ENCODE peak calls at places on chromosomes 16 and 17, in nine cellular contexts. A is stimulated activated CD4-positive, alpha-beta T cell treated with anti-CD3 and anti-CD28 coated beads, Interleukin-1b, Interleukin-23, amount 100 ng/mL, for 24 hours; W is C1 segment of cervical spinal cord; D is EH; P is activated CD4-positive, alpha-beta T cell treated with anti-CD3 and anti-CD28 coated beads, Interleukin-2, amount 50 U/mL, for 48 hours; U is astrocyte of the hippocampus; H is OCI-LY7; B is head of caudate nucleus; M is progenitor cell of endocrine pancreas. Y is an unnamed sample.
A peak's percentile ranks its signal among the peaks of the same experiment; 100 is the strongest.

GRCh38 chr17:50234581-50234980 is 33.1 kb upstream of the COL1A1 start:
- DNase-seq in A (no peak), W (no peak), D (no peak), P (no peak), U (no peak), H (no peak), B (no peak), M (no peak), Y (no peak)

GRCh38 chr17:19311016-19311415 is 51.5 kb downstream of the B9D1 start:
- DNase-seq in A (no peak), W (peak; percentile 9), D (no peak), P (no peak), U (no peak), H (no peak), B (no peak), M (no peak), Y (no peak)

GRCh38 chr16:86303787-86304685 is 206.3 kb upstream of the FOXF1 start:
- DNase-seq in A (no peak), W (no peak), D (no peak), P (no peak), U (no peak), H (no peak), B (no peak), M (no peak), Y (no peak)

GRCh38 chr16:50857881-50858280 is 116.0 kb downstream of the CYLD start:
- DNase-seq in A (no peak), W (no peak), D (no peak), P (no peak), U (no peak), H (no peak), B (no peak), M (no peak), Y (no peak)

GRCh38 chr16:67483731-67484525 is 581 bp upstream of the AGRP start:
- DNase-seq in A (no peak), W (no peak), D (no peak), P (no peak), U (no peak), H (no peak), B (no peak), M (no peak), Y (no peak)

GRCh38 chr16:11627822-11628457 is 40.3 kb upstream of the SNN start:
- DNase-seq in A (no peak), W (no peak), D (peak; percentile 75), P (peak; percentile 33), U (peak; percentile 75), H (no peak), B (no peak), M (no peak), Y (no peak)

GRCh38 chr17:62611308-62611707 is 16.2 kb upstream of the MRC2 start:
- DNase-seq in A (no peak), W (no peak), D (no peak), P (no peak), U (no peak), H (no peak), B (no peak), M (no peak), Y (no peak)

GRCh38 chr17:74812109-74812864 is 36.1 kb upstream of the NAT9 start:
- DNase-seq in A (no peak), W (no peak), D (no peak), P (no peak), U (no peak), H (no peak), B (no peak), M (no peak), Y (no peak)

GRCh38 chr17:59234631-59235030 is 14.3 kb downstream of the GDPD1 start:
- DNase-seq in A (no peak), W (no peak), D (no peak), P (no peak), U (no peak), H (no peak), B (no peak), M (no peak), Y (no peak)

GRCh38 chr16:20372696-20373095 is 20.2 kb upstream of the UMOD start:
- DNase-seq in A (no peak), W (no peak), D (no peak), P (no peak), U (no peak), H (no peak), B (no peak), M (no peak), Y (no peak)

Y was measured in NCI-H2107.